ENCODE peak calls at places on chromosomes 6 and 20, in four cellular contexts. One of them, this sample, is unnamed.

GRCh38 chr6:148166339-148166949 is 176.2 kb upstream of the SASH1 start:
- DNase-seq in pulmonary artery endothelial cell: peak
- DNase-seq in astrocyte of the spinal cord: peak
- DNase-seq in tibial artery: no peak
- DNase-seq in this sample: no peak

GRCh38 chr6:22325481-22325880 is 28.6 kb upstream of the PRL start:
- DNase-seq in pulmonary artery endothelial cell: no peak
- DNase-seq in astrocyte of the spinal cord: no peak
- DNase-seq in tibial artery: no peak
- DNase-seq in this sample: no peak

GRCh38 chr6:45709834-45710233 is 305.8 kb downstream of the CLIC5 start:
- DNase-seq in pulmonary artery endothelial cell: no peak
- DNase-seq in astrocyte of the spinal cord: no peak
- DNase-seq in tibial artery: no peak
- DNase-seq in this sample: no peak

GRCh38 chr20:15561707-15562106 is 1011.5 kb downstream of the KIF16B start:
- DNase-seq in pulmonary artery endothelial cell: no peak
- DNase-seq in astrocyte of the spinal cord: no peak
- DNase-seq in tibial artery: no peak
- DNase-seq in this sample: no peak

GRCh38 chr6:35230950-35231349 is 17.2 kb downstream of the SCUBE3 start:
- DNase-seq in pulmonary artery endothelial cell: no peak
- DNase-seq in astrocyte of the spinal cord: no peak
- DNase-seq in tibial artery: peak
- DNase-seq in this sample: peak

GRCh38 chr20:58096880-58097813 is 131.3 kb downstream of the ANKRD60 start:
- DNase-seq in pulmonary artery endothelial cell: no peak
- DNase-seq in astrocyte of the spinal cord: no peak
- DNase-seq in tibial artery: no peak
- DNase-seq in this sample: no peak

GRCh38 chr6:70312165-70312564 is 9.3 kb upstream of the COL9A1 start:
- DNase-seq in pulmonary artery endothelial cell: no peak
- DNase-seq in astrocyte of the spinal cord: peak
- DNase-seq in tibial artery: no peak
- DNase-seq in this sample: no peak

GRCh38 chr6:42086046-42086664 is 35.8 kb downstream of the TAF8 start:
- DNase-seq in pulmonary artery endothelial cell: no peak
- DNase-seq in astrocyte of the spinal cord: no peak
- DNase-seq in tibial artery: no peak
- DNase-seq in this sample: no peak

GRCh38 chr6:89611666-89612065 is 26.9 kb downstream of the LYRM2 start:
- DNase-seq in pulmonary artery endothelial cell: no peak
- DNase-seq in astrocyte of the spinal cord: peak
- DNase-seq in tibial artery: no peak
- DNase-seq in this sample: no peak

GRCh38 chr6:86723729-86724128 is 213.6 kb upstream of the HTR1E start:
- DNase-seq in pulmonary artery endothelial cell: no peak
- DNase-seq in astrocyte of the spinal cord: no peak
- DNase-seq in tibial artery: no peak
- DNase-seq in this sample: no peak

GRCh38 chr6:67815623-67816022 is 819.5 kb upstream of the ADGRB3 start:
- DNase-seq in pulmonary artery endothelial cell: no peak
- DNase-seq in astrocyte of the spinal cord: no peak
- DNase-seq in tibial artery: no peak
- DNase-seq in this sample: no peak